ENCODE peak calls at places on chromosomes 11 and 22, in ten cellular contexts. T, R, A, C, J, V, E, S, K and I are unnamed samples.

GRCh38 chr11:99268895-99269294 is 248.1 kb downstream of the CNTN5 start:
- DNase-seq in T (no peak), R (no peak), A (no peak), C (no peak), J (no peak), V (no peak), E (no peak), S (no peak), K (no peak), I (no peak)

GRCh38 chr11:118892515-118892914 is 8.8 kb downstream of the CXCR5 start:
- DNase-seq in T (no peak), R (no peak), A (no peak), C (peak; percentile 58), J (no peak), V (no peak), E (no peak), S (no peak), K (no peak), I (peak; percentile 87)

GRCh38 chr11:90310210-90310609 is 87.4 kb upstream of the CHORDC1 start:
- DNase-seq in T (no peak), R (peak; percentile 71), A (no peak), C (no peak), J (no peak), V (no peak), E (no peak), S (no peak), K (no peak), I (no peak)

GRCh38 chr22:43481528-43482309 is 69.9 kb downstream of the MPPED1 start:
- DNase-seq in T (no peak), R (peak; percentile 18), A (peak; percentile 37), C (no peak), J (no peak), V (peak; percentile 48), E (no peak), S (no peak), K (no peak), I (peak; percentile 78)

GRCh38 chr11:121762820-121763219 is 310.1 kb upstream of the SORL1-AS1 start:
- DNase-seq in T (no peak), R (no peak), A (no peak), C (no peak), J (no peak), V (peak; percentile 41), E (peak; percentile 21), S (no peak), K (peak; percentile 54), I (no peak)

GRCh38 chr11:63907808-63908530 is 9.0 kb downstream of the RCOR2 start:
- DNase-seq in T (no peak), R (no peak), A (no peak), C (no peak), J (no peak), V (peak; percentile 78), E (no peak), S (no peak), K (no peak), I (no peak)

GRCh38 chr11:88410056-88410455 is 72.5 kb upstream of the CTSC start:
- DNase-seq in T (no peak), R (no peak), A (no peak), C (no peak), J (no peak), V (no peak), E (no peak), S (no peak), K (no peak), I (no peak)

GRCh38 chr11:15725246-15725645 is 610.5 kb downstream of the INSC start:
- DNase-seq in T (no peak), R (no peak), A (no peak), C (no peak), J (no peak), V (no peak), E (no peak), S (no peak), K (no peak), I (no peak)

DNA sequence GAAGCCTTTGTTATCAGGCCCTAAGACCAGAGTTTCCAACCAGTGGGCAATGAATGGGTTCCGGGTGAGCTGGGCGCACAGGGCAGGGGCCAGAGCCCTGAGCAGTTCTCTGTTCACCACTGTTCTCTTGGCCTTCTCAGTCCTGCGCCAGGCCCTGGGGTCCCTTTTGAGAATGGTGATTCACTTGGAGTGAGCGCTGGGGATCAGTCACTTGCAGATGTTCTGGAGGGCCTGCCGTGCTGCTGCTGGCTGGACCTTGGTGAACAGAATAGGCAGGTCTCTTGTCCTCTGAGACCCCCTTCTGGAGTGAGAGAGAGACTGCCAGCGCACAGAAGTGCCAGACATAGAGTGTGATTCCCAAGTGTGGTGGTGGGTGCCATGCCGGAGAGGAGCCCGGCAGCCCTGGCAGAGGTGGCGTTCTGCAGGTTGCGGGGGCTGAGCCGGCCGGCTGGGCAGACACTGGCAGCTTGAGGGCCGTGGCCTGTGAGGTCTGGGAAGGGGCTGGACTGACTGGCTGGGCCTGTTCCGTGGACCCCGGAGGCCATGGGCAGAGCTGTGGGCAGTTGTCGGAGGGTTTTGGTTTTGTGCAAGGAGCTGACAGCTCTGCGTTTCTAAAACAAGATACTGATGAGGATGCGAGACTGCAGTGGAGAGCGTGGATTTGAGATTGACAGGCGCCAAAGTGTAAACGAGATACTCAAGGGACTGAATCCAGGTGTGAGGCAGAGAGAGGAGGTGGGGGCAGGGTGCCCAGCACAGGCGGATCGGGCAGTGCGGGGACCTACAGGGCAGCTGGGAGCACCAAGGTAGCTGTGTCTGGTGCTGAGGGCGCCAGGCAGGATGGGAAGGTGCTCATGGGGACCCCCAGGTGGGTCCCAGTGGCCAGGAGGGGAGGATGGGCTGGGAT is 12.3 kb downstream of the TPCN2 start:
- DNase-seq in T (no peak), R (no peak), A (no peak), C (no peak), J (no peak), V (no peak), E (no peak), S (no peak), K (no peak), I (no peak)
- TF ChIP-seq CTCF in T (no peak), R (no peak), A (no peak), C (no peak), J (no peak), V (no peak), E (no peak), S (no peak), K (no peak), I (no peak)

GRCh38 chr11:9570313-9570712 is 3.2 kb upstream of the WEE1 start:
- DNase-seq in T (no peak), R (no peak), A (no peak), C (no peak), J (no peak), V (no peak), E (no peak), S (no peak), K (no peak), I (no peak)

GRCh38 chr11:9567401-9567800 is 6.1 kb upstream of the WEE1 start:
- DNase-seq in T (no peak), R (no peak), A (no peak), C (no peak), J (no peak), V (no peak), E (no peak), S (no peak), K (no peak), I (no peak)

GRCh38 chr11:9569588-9570164 is 3.8 kb upstream of the WEE1 start:
- DNase-seq in T (no peak), R (no peak), A (no peak), C (no peak), J (no peak), V (peak; percentile 28), E (no peak), S (no peak), K (no peak), I (no peak)

GRCh38 chr11:9568161-9568853 is 5.2 kb upstream of the WEE1 start:
- DNase-seq in T (no peak), R (no peak), A (no peak), C (no peak), J (no peak), V (no peak), E (no peak), S (no peak), K (no peak), I (no peak)

GRCh38 chr11:9568854-9569587 is 4.4 kb upstream of the WEE1 start:
- DNase-seq in T (peak; percentile 83), R (peak; percentile 97), A (peak; percentile 83), C (peak; percentile 86), J (no peak), V (peak; percentile 92), E (peak; percentile 79), S (no peak), K (peak; percentile 44), I (no peak)
- TF ChIP-seq POLR2AphosphoS5 in T (no peak), R (peak; percentile 88), A (peak; percentile 84), C (peak; percentile 12), J (no peak), V (no peak), E (no peak), S (peak; percentile 95), K (no peak), I (peak; percentile 63)

GRCh38 chr22:28143206-28143605 is 224.2 kb upstream of the PITPNB start:
- DNase-seq in T (no peak), R (no peak), A (no peak), C (no peak), J (no peak), V (no peak), E (no peak), S (no peak), K (no peak), I (no peak)
- H3K4me1 ChIP-seq in T (peaks cover 2% of the 10 kb centered on the region), R (no peaks in the 10 kb centered on the region), A (peaks cover 5% of the 10 kb centered on the region), C (peaks cover 5% of the 10 kb centered on the region), J (no peaks in the 10 kb centered on the region), V (peaks cover 20% of the 10 kb centered on the region), E (peaks cover 11% of the 10 kb centered on the region), S (peaks cover 24% of the 10 kb centered on the region), K (peaks cover 13% of the 10 kb centered on the region), I (no peaks in the 10 kb centered on the region)

GRCh38 chr11:20360650-20361049 is 2.9 kb upstream of the HTATIP2 start:
- DNase-seq in T (no peak), R (peak; percentile 53), A (peak; percentile 38), C (peak; percentile 24), J (no peak), V (no peak), E (no peak), S (no peak), K (no peak), I (peak; percentile 82)

GRCh38 chr11:20351870-20352269 is 11.6 kb upstream of the HTATIP2 start:
- DNase-seq in T (no peak), R (no peak), A (no peak), C (no peak), J (no peak), V (no peak), E (no peak), S (no peak), K (no peak), I (no peak)

GRCh38 chr11:20355221-20356219 is 8.0 kb upstream of the HTATIP2 start:
- DNase-seq in T (no peak), R (peak; percentile 78), A (peak; percentile 35), C (peak; percentile 51), J (peak; percentile 59), V (peak; percentile 64), E (peak; percentile 64), S (no peak), K (peak; percentile 56), I (no peak)

GRCh38 chr11:20353829-20354434 is 9.6 kb upstream of the HTATIP2 start:
- DNase-seq in T (no peak), R (peak; percentile 46), A (peak; percentile 29), C (peak; percentile 45), J (peak; percentile 49), V (peak; percentile 72), E (peak; percentile 55), S (no peak), K (peak; percentile 67), I (no peak)

DNA sequence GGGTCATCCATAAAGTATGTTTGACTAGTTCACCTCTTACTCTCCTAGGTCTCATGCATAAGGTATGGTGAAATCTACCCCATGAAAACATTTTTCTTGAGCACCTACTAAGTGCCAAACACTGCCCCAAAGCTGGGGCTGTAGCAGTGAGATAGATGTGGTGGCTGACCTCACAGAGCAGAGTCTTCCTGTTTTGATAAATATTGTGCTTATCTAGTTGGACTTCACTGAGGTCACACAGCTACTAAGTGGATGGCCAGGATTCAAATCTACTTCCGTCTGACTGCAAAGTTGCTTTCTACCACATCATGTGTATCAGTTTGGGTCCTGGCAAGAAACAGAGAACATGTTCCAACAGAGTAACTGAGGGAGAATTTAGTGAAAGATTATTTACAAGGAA is 6.4 kb upstream of the HTATIP2 start:
- DNase-seq in T (no peak), R (no peak), A (no peak), C (no peak), J (no peak), V (no peak), E (no peak), S (no peak), K (no peak), I (no peak)
- TF ChIP-seq CTCF in T (no peak), R (no peak), A (no peak), C (no peak), J (no peak), V (no peak), E (no peak), S (no peak), K (no peak), I (no peak)